ENCODE peak calls at places on chromosomes 2 and 18, in seven cellular contexts. One of them, this sample, is unnamed.

GRCh38 chr18:60965856-60966255 is 367.4 kb upstream of the CDH20 start:
- DNase-seq in H1: no peak
- DNase-seq in HepG2: no peak
- DNase-seq in GM12878: no peak
- DNase-seq in K562: no peak
- DNase-seq in GM12891: no peak
- DNase-seq in SK-N-SH: no peak
- DNase-seq in this sample: no peak

GRCh38 chr2:74498500-74499268 is 719 bp downstream of the LBX2 start:
- DNase-seq in H1: peak; percentile 83
- DNase-seq in HepG2: no peak
- DNase-seq in GM12878: no peak
- DNase-seq in K562: no peak
- DNase-seq in GM12891: no peak
- DNase-seq in SK-N-SH: peak; percentile 49
- DNase-seq in this sample: no peak

GRCh38 chr2:73822276-73822675 is 6.5 kb upstream of the STAMBP start:
- DNase-seq in H1: no peak
- DNase-seq in HepG2: no peak
- DNase-seq in GM12878: peak; percentile 75
- DNase-seq in K562: no peak
- DNase-seq in GM12891: no peak
- DNase-seq in SK-N-SH: no peak
- DNase-seq in this sample: no peak

GRCh38 chr2:187174582-187174981 is 273.5 kb downstream of the CALCRL start:
- DNase-seq in H1: no peak
- DNase-seq in HepG2: peak; percentile 17
- DNase-seq in GM12878: no peak
- DNase-seq in K562: peak; percentile 51
- DNase-seq in GM12891: no peak
- DNase-seq in SK-N-SH: peak; percentile 5
- DNase-seq in this sample: no peak

GRCh38 chr2:62313433-62314227 is 117.7 kb downstream of the B3GNT2 start:
- DNase-seq in H1: no peak
- DNase-seq in HepG2: no peak
- DNase-seq in GM12878: peak; percentile 91
- DNase-seq in K562: peak; percentile 63
- DNase-seq in GM12891: no peak
- DNase-seq in SK-N-SH: no peak
- DNase-seq in this sample: no peak

GRCh38 chr2:210195066-210195852 is 24.1 kb upstream of the KANSL1L start:
- DNase-seq in H1: no peak
- DNase-seq in HepG2: peak; percentile 51
- DNase-seq in GM12878: no peak
- DNase-seq in K562: peak; percentile 27
- DNase-seq in GM12891: no peak
- DNase-seq in SK-N-SH: peak; percentile 34
- DNase-seq in this sample: no peak

GRCh38 chr2:54560146-54560881 is 104.2 kb downstream of the SPTBN1 start:
- DNase-seq in H1: no peak
- DNase-seq in HepG2: no peak
- DNase-seq in GM12878: no peak
- DNase-seq in K562: peak; percentile 48
- DNase-seq in GM12891: no peak
- DNase-seq in SK-N-SH: peak; percentile 57
- DNase-seq in this sample: no peak

GRCh38 chr2:23454501-23455120 is 69.6 kb downstream of the KLHL29 start:
- DNase-seq in H1: no peak
- DNase-seq in HepG2: no peak
- DNase-seq in GM12878: no peak
- DNase-seq in K562: no peak
- DNase-seq in GM12891: no peak
- DNase-seq in SK-N-SH: no peak
- DNase-seq in this sample: no peak

GRCh38 chr2:118269408-118270051 is 181.3 kb downstream of the INSIG2 start:
- DNase-seq in H1: no peak
- DNase-seq in HepG2: peak; percentile 28
- DNase-seq in GM12878: no peak
- DNase-seq in K562: peak; percentile 8
- DNase-seq in GM12891: no peak
- DNase-seq in SK-N-SH: no peak
- DNase-seq in this sample: no peak

GRCh38 chr18:22658318-22658717 is 240.6 kb upstream of the CTAGE1 start:
- DNase-seq in H1: no peak
- DNase-seq in HepG2: no peak
- DNase-seq in GM12878: no peak
- DNase-seq in K562: no peak
- DNase-seq in GM12891: no peak
- DNase-seq in SK-N-SH: no peak
- DNase-seq in this sample: no peak

GRCh38 chr18:72140007-72140406 is 404.1 kb downstream of the CBLN2 start:
- DNase-seq in H1: no peak
- DNase-seq in HepG2: no peak
- DNase-seq in GM12878: no peak
- DNase-seq in K562: no peak
- DNase-seq in GM12891: no peak
- DNase-seq in SK-N-SH: no peak
- DNase-seq in this sample: no peak

GRCh38 chr2:1132328-1132964 is 181.8 kb downstream of the SNTG2 start:
- DNase-seq in H1: no peak
- DNase-seq in HepG2: no peak
- DNase-seq in GM12878: no peak
- DNase-seq in K562: no peak
- DNase-seq in GM12891: no peak
- DNase-seq in SK-N-SH: no peak
- DNase-seq in this sample: no peak

GRCh38 chr2:40511661-40512213 is 59.8 kb upstream of the SLC8A1 start:
- DNase-seq in H1: no peak
- DNase-seq in HepG2: no peak
- DNase-seq in GM12878: no peak
- DNase-seq in K562: no peak
- DNase-seq in GM12891: no peak
- DNase-seq in SK-N-SH: no peak
- DNase-seq in this sample: no peak

GRCh38 chr2:203759692-203760365 is 53.4 kb downstream of the CD28 start:
- DNase-seq in H1: no peak
- DNase-seq in HepG2: no peak
- DNase-seq in GM12878: no peak
- DNase-seq in K562: no peak
- DNase-seq in GM12891: no peak
- DNase-seq in SK-N-SH: no peak
- DNase-seq in this sample: no peak

GRCh38 chr2:203763425-203764272 is 57.2 kb downstream of the CD28 start:
- DNase-seq in H1: no peak
- DNase-seq in HepG2: no peak
- DNase-seq in GM12878: no peak
- DNase-seq in K562: no peak
- DNase-seq in GM12891: peak; percentile 19
- DNase-seq in SK-N-SH: no peak
- DNase-seq in this sample: no peak

GRCh38 chr2:203756161-203756560 is 49.7 kb downstream of the CD28 start:
- DNase-seq in H1: no peak
- DNase-seq in HepG2: no peak
- DNase-seq in GM12878: no peak
- DNase-seq in K562: no peak
- DNase-seq in GM12891: no peak
- DNase-seq in SK-N-SH: no peak
- DNase-seq in this sample: no peak

GRCh38 chr2:203758841-203759691 is 52.6 kb downstream of the CD28 start:
- DNase-seq in H1: no peak
- DNase-seq in HepG2: peak; percentile 36
- DNase-seq in GM12878: no peak
- DNase-seq in K562: no peak
- DNase-seq in GM12891: no peak
- DNase-seq in SK-N-SH: no peak
- DNase-seq in this sample: no peak
- TF ChIP-seq TAF1 in H1: no peak
- TF ChIP-seq TAF1 in HepG2: no peak
- TF ChIP-seq TAF1 in GM12878: no peak
- TF ChIP-seq TAF1 in K562: no peak
- TF ChIP-seq TAF1 in GM12891: no peak
- TF ChIP-seq TAF1 in SK-N-SH: no peak
- TF ChIP-seq TAF1 in this sample: no peak

GRCh38 chr2:236636261-236636660 is 66.6 kb downstream of the ACKR3 start:
- DNase-seq in H1: no peak
- DNase-seq in HepG2: no peak
- DNase-seq in GM12878: no peak
- DNase-seq in K562: no peak
- DNase-seq in GM12891: no peak
- DNase-seq in SK-N-SH: no peak
- DNase-seq in this sample: no peak

GRCh38 chr2:236639461-236639860 is 69.8 kb downstream of the ACKR3 start:
- DNase-seq in H1: no peak
- DNase-seq in HepG2: no peak
- DNase-seq in GM12878: no peak
- DNase-seq in K562: no peak
- DNase-seq in GM12891: no peak
- DNase-seq in SK-N-SH: no peak
- DNase-seq in this sample: no peak

GRCh38 chr2:236636714-236637485 is 67.3 kb downstream of the ACKR3 start:
- DNase-seq in H1: no peak
- DNase-seq in HepG2: no peak
- DNase-seq in GM12878: no peak
- DNase-seq in K562: no peak
- DNase-seq in GM12891: no peak
- DNase-seq in SK-N-SH: no peak
- DNase-seq in this sample: no peak

GRCh38 chr2:236638707-236639106 is 69.1 kb downstream of the ACKR3 start:
- DNase-seq in H1: no peak
- DNase-seq in HepG2: no peak
- DNase-seq in GM12878: no peak
- DNase-seq in K562: no peak
- DNase-seq in GM12891: no peak
- DNase-seq in SK-N-SH: no peak
- DNase-seq in this sample: no peak

DNA sequence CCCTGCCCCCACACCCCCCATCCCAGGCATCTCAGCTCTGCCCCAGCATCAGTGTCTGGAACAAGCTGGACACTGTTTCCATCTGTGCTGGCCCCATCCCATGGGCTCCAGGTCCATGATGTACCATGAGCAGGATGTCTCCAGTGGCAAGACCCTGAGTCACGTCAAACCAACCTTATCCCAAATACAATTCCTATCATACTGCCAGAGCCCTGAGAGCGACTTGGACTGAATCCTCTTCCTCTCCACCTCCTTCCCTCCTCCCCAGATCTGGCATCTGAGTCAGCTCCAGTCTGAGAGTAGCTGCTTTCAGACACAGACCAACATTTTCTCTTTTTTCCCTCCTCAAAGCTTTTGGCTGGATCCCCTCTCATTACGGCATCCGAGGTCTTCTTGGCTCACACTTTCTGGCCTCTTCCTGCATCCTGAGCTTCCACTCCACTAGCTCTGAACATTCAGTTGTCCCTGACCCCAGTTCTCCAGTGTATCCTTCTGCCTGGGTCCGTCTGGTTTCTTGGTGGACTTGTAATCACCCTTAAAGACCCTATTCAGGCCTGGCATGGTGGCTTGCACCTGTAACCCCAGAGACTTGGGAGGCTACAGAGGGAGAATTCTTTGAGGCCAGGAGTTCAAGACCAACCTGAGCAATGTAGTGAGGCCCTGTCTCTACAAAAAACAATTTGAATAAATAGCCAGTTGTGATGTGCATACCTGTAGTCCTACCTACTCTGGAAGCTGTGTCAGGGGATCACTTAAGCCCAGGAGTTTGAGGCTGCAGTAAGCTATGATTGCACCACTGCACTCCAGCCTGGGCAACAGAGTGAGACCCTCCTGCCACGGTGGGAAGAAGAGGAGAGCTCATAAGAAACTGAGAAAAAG is 68.3 kb downstream of the ACKR3 start:
- DNase-seq in H1: no peak
- DNase-seq in HepG2: no peak
- DNase-seq in GM12878: no peak
- DNase-seq in K562: no peak
- DNase-seq in GM12891: no peak
- DNase-seq in SK-N-SH: no peak
- DNase-seq in this sample: no peak
- TF ChIP-seq TAF1 in H1: no peak
- TF ChIP-seq TAF1 in HepG2: no peak
- TF ChIP-seq TAF1 in GM12878: no peak
- TF ChIP-seq TAF1 in K562: no peak
- TF ChIP-seq TAF1 in GM12891: no peak
- TF ChIP-seq TAF1 in SK-N-SH: no peak
- TF ChIP-seq TAF1 in this sample: no peak

DNA sequence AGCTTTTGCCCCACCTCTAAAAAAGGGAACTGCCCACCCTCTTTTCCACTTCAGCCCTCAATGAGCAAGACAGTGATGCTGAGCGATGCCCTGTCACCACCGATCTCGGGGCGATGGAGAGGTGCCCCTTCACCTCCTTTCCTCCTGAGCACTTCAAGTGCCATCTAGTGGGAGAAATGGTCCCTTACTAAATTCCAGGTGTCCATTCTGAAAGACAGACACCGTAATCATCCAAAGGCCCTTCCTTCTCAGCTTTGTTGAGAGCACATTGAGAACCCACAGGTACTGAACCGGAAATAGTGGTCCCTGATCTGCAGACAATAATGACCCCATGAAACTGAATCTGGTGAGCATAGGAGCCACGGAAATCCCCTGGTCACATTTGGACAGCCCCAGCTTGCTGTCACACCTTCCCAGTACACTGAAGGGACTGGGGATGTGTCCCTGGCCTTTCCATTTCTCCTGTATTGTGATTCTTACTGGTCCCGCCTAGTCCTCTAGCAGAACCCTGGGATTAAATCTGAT is 38.5 kb downstream of the KCTD18 start:
- DNase-seq in H1: no peak
- DNase-seq in HepG2: peak; percentile 32
- DNase-seq in GM12878: peak; percentile 93
- DNase-seq in K562: peak; percentile 39
- DNase-seq in GM12891: peak; percentile 40
- DNase-seq in SK-N-SH: peak; percentile 71
- DNase-seq in this sample: peak; percentile 38
- TF ChIP-seq TAF1 in H1: no peak
- TF ChIP-seq TAF1 in HepG2: no peak
- TF ChIP-seq TAF1 in GM12878: no peak
- TF ChIP-seq TAF1 in K562: no peak
- TF ChIP-seq TAF1 in GM12891: no peak
- TF ChIP-seq TAF1 in SK-N-SH: no peak
- TF ChIP-seq TAF1 in this sample: no peak

GRCh38 chr2:45494275-45494977 is 116.6 kb downstream of the SRBD1 start:
- DNase-seq in H1: no peak
- DNase-seq in HepG2: peak; percentile 64
- DNase-seq in GM12878: peak; percentile 21
- DNase-seq in K562: peak; percentile 27
- DNase-seq in GM12891: peak; percentile 5
- DNase-seq in SK-N-SH: peak; percentile 56
- DNase-seq in this sample: peak; percentile 6

GRCh38 chr2:45496869-45497268 is 114.2 kb downstream of the SRBD1 start:
- DNase-seq in H1: no peak
- DNase-seq in HepG2: no peak
- DNase-seq in GM12878: no peak
- DNase-seq in K562: no peak
- DNase-seq in GM12891: no peak
- DNase-seq in SK-N-SH: no peak
- DNase-seq in this sample: no peak

GRCh38 chr2:45498661-45499550 is 112.2 kb downstream of the SRBD1 start:
- DNase-seq in H1: no peak
- DNase-seq in HepG2: no peak
- DNase-seq in GM12878: no peak
- DNase-seq in K562: no peak
- DNase-seq in GM12891: no peak
- DNase-seq in SK-N-SH: no peak
- DNase-seq in this sample: no peak

GRCh38 chr2:45494978-45495293 is 116.1 kb downstream of the SRBD1 start:
- DNase-seq in H1: no peak
- DNase-seq in HepG2: no peak
- DNase-seq in GM12878: no peak
- DNase-seq in K562: no peak
- DNase-seq in GM12891: no peak
- DNase-seq in SK-N-SH: no peak
- DNase-seq in this sample: no peak

GRCh38 chr2:45497355-45497754 is 113.7 kb downstream of the SRBD1 start:
- DNase-seq in H1: no peak
- DNase-seq in HepG2: no peak
- DNase-seq in GM12878: peak; percentile 19
- DNase-seq in K562: no peak
- DNase-seq in GM12891: peak; percentile 5
- DNase-seq in SK-N-SH: no peak
- DNase-seq in this sample: peak; percentile 8
- TF ChIP-seq TAF1 in H1: no peak
- TF ChIP-seq TAF1 in HepG2: no peak
- TF ChIP-seq TAF1 in GM12878: no peak
- TF ChIP-seq TAF1 in K562: no peak
- TF ChIP-seq TAF1 in GM12891: no peak
- TF ChIP-seq TAF1 in SK-N-SH: no peak
- TF ChIP-seq TAF1 in this sample: no peak

This sample was measured in GM12892.